ENCODE peak calls at places on chromosomes 13 and 19, in six cellular contexts. One of them, this sample, is unnamed.

GRCh38 chr19:46217476-46217875 is 12.1 kb upstream of the IGFL1 start:
- DNase-seq in stimulated activated naive B cell treated with anti-CD40 and anti-IgM and Interleukin-4, amounts not matched to agents 10 μg/mL and 1 μg/mL and 100 μg/mL, for 72 hours: no peak
- DNase-seq in NCI-H187 treated with DMSO at 0.1 percent for 48 hours: no peak
- DNase-seq in gastrocnemius medialis: no peak
- DNase-seq in stimulated activated naive CD8-positive, alpha-beta T cell treated with anti-CD3 and anti-CD28 coated beads, Interleukin-15, Interleukin-2, amounts not matched to agents 100 U/mL and 50 U/mL, for 24 hours: no peak
- DNase-seq in astrocyte of the hippocampus: no peak
- DNase-seq in this sample: no peak

GRCh38 chr13:105773241-105773640 is 762.2 kb downstream of the EFNB2 start:
- DNase-seq in NCI-H187 treated with DMSO at 0.1 percent for 48 hours: no peak
- DNase-seq in stimulated activated naive B cell treated with anti-CD40 and anti-IgM and Interleukin-4, amounts not matched to agents 10 μg/mL and 1 μg/mL and 100 μg/mL, for 72 hours: no peak
- DNase-seq in astrocyte of the hippocampus: no peak
- DNase-seq in gastrocnemius medialis: no peak
- DNase-seq in stimulated activated naive CD8-positive, alpha-beta T cell treated with anti-CD3 and anti-CD28 coated beads, Interleukin-15, Interleukin-2, amounts not matched to agents 100 U/mL and 50 U/mL, for 24 hours: no peak
- DNase-seq in this sample: no peak

GRCh38 chr19:2113436-2114211 is 16.9 kb downstream of the IZUMO4 start:
- DNase-seq in astrocyte of the hippocampus: peak; percentile 47
- DNase-seq in stimulated activated naive CD8-positive, alpha-beta T cell treated with anti-CD3 and anti-CD28 coated beads, Interleukin-15, Interleukin-2, amounts not matched to agents 100 U/mL and 50 U/mL, for 24 hours: no peak
- DNase-seq in gastrocnemius medialis: no peak
- DNase-seq in NCI-H187 treated with DMSO at 0.1 percent for 48 hours: no peak
- DNase-seq in stimulated activated naive B cell treated with anti-CD40 and anti-IgM and Interleukin-4, amounts not matched to agents 10 μg/mL and 1 μg/mL and 100 μg/mL, for 72 hours: no peak
- DNase-seq in this sample: no peak

GRCh38 chr19:18656337-18657086 is 19.7 kb downstream of the KLHL26 start:
- DNase-seq in gastrocnemius medialis: no peak
- DNase-seq in stimulated activated naive CD8-positive, alpha-beta T cell treated with anti-CD3 and anti-CD28 coated beads, Interleukin-15, Interleukin-2, amounts not matched to agents 100 U/mL and 50 U/mL, for 24 hours: no peak
- DNase-seq in stimulated activated naive B cell treated with anti-CD40 and anti-IgM and Interleukin-4, amounts not matched to agents 10 μg/mL and 1 μg/mL and 100 μg/mL, for 72 hours: no peak
- DNase-seq in astrocyte of the hippocampus: no peak
- DNase-seq in NCI-H187 treated with DMSO at 0.1 percent for 48 hours: no peak
- DNase-seq in this sample: no peak

GRCh38 chr19:35318679-35319448 is 10.1 kb upstream of the CD22 start:
- DNase-seq in stimulated activated naive CD8-positive, alpha-beta T cell treated with anti-CD3 and anti-CD28 coated beads, Interleukin-15, Interleukin-2, amounts not matched to agents 100 U/mL and 50 U/mL, for 24 hours: peak; percentile 33
- DNase-seq in stimulated activated naive B cell treated with anti-CD40 and anti-IgM and Interleukin-4, amounts not matched to agents 10 μg/mL and 1 μg/mL and 100 μg/mL, for 72 hours: no peak
- DNase-seq in astrocyte of the hippocampus: peak; percentile 35
- DNase-seq in NCI-H187 treated with DMSO at 0.1 percent for 48 hours: no peak
- DNase-seq in gastrocnemius medialis: peak; percentile 49
- DNase-seq in this sample: no peak

GRCh38 chr13:34899888-34900287 is 42.2 kb upstream of the NBEA start:
- DNase-seq in NCI-H187 treated with DMSO at 0.1 percent for 48 hours: no peak
- DNase-seq in stimulated activated naive B cell treated with anti-CD40 and anti-IgM and Interleukin-4, amounts not matched to agents 10 μg/mL and 1 μg/mL and 100 μg/mL, for 72 hours: no peak
- DNase-seq in stimulated activated naive CD8-positive, alpha-beta T cell treated with anti-CD3 and anti-CD28 coated beads, Interleukin-15, Interleukin-2, amounts not matched to agents 100 U/mL and 50 U/mL, for 24 hours: no peak
- DNase-seq in astrocyte of the hippocampus: no peak
- DNase-seq in gastrocnemius medialis: no peak
- DNase-seq in this sample: no peak

GRCh38 chr19:54473071-54473941 is at the start of gene CDC42EP5:
- DNase-seq in astrocyte of the hippocampus: peak; percentile 61
- DNase-seq in gastrocnemius medialis: peak; percentile 39
- DNase-seq in stimulated activated naive CD8-positive, alpha-beta T cell treated with anti-CD3 and anti-CD28 coated beads, Interleukin-15, Interleukin-2, amounts not matched to agents 100 U/mL and 50 U/mL, for 24 hours: peak; percentile 54
- DNase-seq in NCI-H187 treated with DMSO at 0.1 percent for 48 hours: no peak
- DNase-seq in stimulated activated naive B cell treated with anti-CD40 and anti-IgM and Interleukin-4, amounts not matched to agents 10 μg/mL and 1 μg/mL and 100 μg/mL, for 72 hours: no peak
- DNase-seq in this sample: no peak

GRCh38 chr13:30870049-30870884 is 35.8 kb upstream of the MEDAG start:
- DNase-seq in NCI-H187 treated with DMSO at 0.1 percent for 48 hours: no peak
- DNase-seq in astrocyte of the hippocampus: peak; percentile 84
- DNase-seq in stimulated activated naive B cell treated with anti-CD40 and anti-IgM and Interleukin-4, amounts not matched to agents 10 μg/mL and 1 μg/mL and 100 μg/mL, for 72 hours: no peak
- DNase-seq in stimulated activated naive CD8-positive, alpha-beta T cell treated with anti-CD3 and anti-CD28 coated beads, Interleukin-15, Interleukin-2, amounts not matched to agents 100 U/mL and 50 U/mL, for 24 hours: peak; percentile 27
- DNase-seq in gastrocnemius medialis: peak; percentile 88
- DNase-seq in this sample: peak; percentile 66

GRCh38 chr19:2478324-2478755 is 2.4 kb downstream of the GADD45B start:
- DNase-seq in gastrocnemius medialis: peak; percentile 75
- DNase-seq in stimulated activated naive CD8-positive, alpha-beta T cell treated with anti-CD3 and anti-CD28 coated beads, Interleukin-15, Interleukin-2, amounts not matched to agents 100 U/mL and 50 U/mL, for 24 hours: peak; percentile 59
- DNase-seq in stimulated activated naive B cell treated with anti-CD40 and anti-IgM and Interleukin-4, amounts not matched to agents 10 μg/mL and 1 μg/mL and 100 μg/mL, for 72 hours: peak; percentile 35
- DNase-seq in NCI-H187 treated with DMSO at 0.1 percent for 48 hours: no peak
- DNase-seq in astrocyte of the hippocampus: peak; percentile 70
- DNase-seq in this sample: no peak

GRCh38 chr19:43749898-43750297 is 4.9 kb downstream of the SMG9 start:
- DNase-seq in gastrocnemius medialis: no peak
- DNase-seq in NCI-H187 treated with DMSO at 0.1 percent for 48 hours: no peak
- DNase-seq in astrocyte of the hippocampus: no peak
- DNase-seq in stimulated activated naive CD8-positive, alpha-beta T cell treated with anti-CD3 and anti-CD28 coated beads, Interleukin-15, Interleukin-2, amounts not matched to agents 100 U/mL and 50 U/mL, for 24 hours: no peak
- DNase-seq in stimulated activated naive B cell treated with anti-CD40 and anti-IgM and Interleukin-4, amounts not matched to agents 10 μg/mL and 1 μg/mL and 100 μg/mL, for 72 hours: no peak
- DNase-seq in this sample: no peak

GRCh38 chr19:5250127-5250659 is 90.4 kb downstream of the PTPRS start:
- DNase-seq in stimulated activated naive B cell treated with anti-CD40 and anti-IgM and Interleukin-4, amounts not matched to agents 10 μg/mL and 1 μg/mL and 100 μg/mL, for 72 hours: no peak
- DNase-seq in gastrocnemius medialis: peak; percentile 37
- DNase-seq in NCI-H187 treated with DMSO at 0.1 percent for 48 hours: no peak
- DNase-seq in astrocyte of the hippocampus: peak; percentile 71
- DNase-seq in stimulated activated naive CD8-positive, alpha-beta T cell treated with anti-CD3 and anti-CD28 coated beads, Interleukin-15, Interleukin-2, amounts not matched to agents 100 U/mL and 50 U/mL, for 24 hours: no peak
- DNase-seq in this sample: no peak

GRCh38 chr13:29573190-29573589 is 22.3 kb downstream of the SLC7A1 start:
- DNase-seq in astrocyte of the hippocampus: no peak
- DNase-seq in stimulated activated naive CD8-positive, alpha-beta T cell treated with anti-CD3 and anti-CD28 coated beads, Interleukin-15, Interleukin-2, amounts not matched to agents 100 U/mL and 50 U/mL, for 24 hours: no peak
- DNase-seq in stimulated activated naive B cell treated with anti-CD40 and anti-IgM and Interleukin-4, amounts not matched to agents 10 μg/mL and 1 μg/mL and 100 μg/mL, for 72 hours: no peak
- DNase-seq in NCI-H187 treated with DMSO at 0.1 percent for 48 hours: no peak
- DNase-seq in gastrocnemius medialis: peak; percentile 54
- DNase-seq in this sample: no peak

GRCh38 chr19:19514215-19514633 is 1.1 kb downstream of the TSSK6 start:
- DNase-seq in astrocyte of the hippocampus: peak; percentile 46
- DNase-seq in gastrocnemius medialis: peak; percentile 48
- DNase-seq in stimulated activated naive B cell treated with anti-CD40 and anti-IgM and Interleukin-4, amounts not matched to agents 10 μg/mL and 1 μg/mL and 100 μg/mL, for 72 hours: no peak
- DNase-seq in stimulated activated naive CD8-positive, alpha-beta T cell treated with anti-CD3 and anti-CD28 coated beads, Interleukin-15, Interleukin-2, amounts not matched to agents 100 U/mL and 50 U/mL, for 24 hours: peak; percentile 23
- DNase-seq in NCI-H187 treated with DMSO at 0.1 percent for 48 hours: no peak
- DNase-seq in this sample: no peak

GRCh38 chr19:3179739-3180293 is 1.2 kb downstream of the S1PR4 start:
- DNase-seq in astrocyte of the hippocampus: no peak
- DNase-seq in stimulated activated naive B cell treated with anti-CD40 and anti-IgM and Interleukin-4, amounts not matched to agents 10 μg/mL and 1 μg/mL and 100 μg/mL, for 72 hours: no peak
- DNase-seq in gastrocnemius medialis: no peak
- DNase-seq in NCI-H187 treated with DMSO at 0.1 percent for 48 hours: no peak
- DNase-seq in stimulated activated naive CD8-positive, alpha-beta T cell treated with anti-CD3 and anti-CD28 coated beads, Interleukin-15, Interleukin-2, amounts not matched to agents 100 U/mL and 50 U/mL, for 24 hours: peak; percentile 61
- DNase-seq in this sample: peak; percentile 72

GRCh38 chr13:44024496-44025155 is 144.9 kb downstream of the LACC1 start:
- DNase-seq in stimulated activated naive CD8-positive, alpha-beta T cell treated with anti-CD3 and anti-CD28 coated beads, Interleukin-15, Interleukin-2, amounts not matched to agents 100 U/mL and 50 U/mL, for 24 hours: no peak
- DNase-seq in gastrocnemius medialis: no peak
- DNase-seq in astrocyte of the hippocampus: no peak
- DNase-seq in NCI-H187 treated with DMSO at 0.1 percent for 48 hours: no peak
- DNase-seq in stimulated activated naive B cell treated with anti-CD40 and anti-IgM and Interleukin-4, amounts not matched to agents 10 μg/mL and 1 μg/mL and 100 μg/mL, for 72 hours: no peak
- DNase-seq in this sample: no peak

GRCh38 chr13:28449826-28450773 is 44.8 kb downstream of the FLT1 start:
- DNase-seq in astrocyte of the hippocampus: no peak
- DNase-seq in gastrocnemius medialis: no peak
- DNase-seq in stimulated activated naive B cell treated with anti-CD40 and anti-IgM and Interleukin-4, amounts not matched to agents 10 μg/mL and 1 μg/mL and 100 μg/mL, for 72 hours: no peak
- DNase-seq in stimulated activated naive CD8-positive, alpha-beta T cell treated with anti-CD3 and anti-CD28 coated beads, Interleukin-15, Interleukin-2, amounts not matched to agents 100 U/mL and 50 U/mL, for 24 hours: no peak
- DNase-seq in NCI-H187 treated with DMSO at 0.1 percent for 48 hours: no peak
- DNase-seq in this sample: no peak

GRCh38 chr13:25118371-25118770 is 22.4 kb downstream of the PABPC3 start:
- DNase-seq in gastrocnemius medialis: no peak
- DNase-seq in NCI-H187 treated with DMSO at 0.1 percent for 48 hours: no peak
- DNase-seq in stimulated activated naive CD8-positive, alpha-beta T cell treated with anti-CD3 and anti-CD28 coated beads, Interleukin-15, Interleukin-2, amounts not matched to agents 100 U/mL and 50 U/mL, for 24 hours: no peak
- DNase-seq in stimulated activated naive B cell treated with anti-CD40 and anti-IgM and Interleukin-4, amounts not matched to agents 10 μg/mL and 1 μg/mL and 100 μg/mL, for 72 hours: no peak
- DNase-seq in astrocyte of the hippocampus: no peak
- DNase-seq in this sample: no peak

GRCh38 chr13:106242554-106242953 is 292.9 kb downstream of the EFNB2 start:
- DNase-seq in astrocyte of the hippocampus: no peak
- DNase-seq in stimulated activated naive CD8-positive, alpha-beta T cell treated with anti-CD3 and anti-CD28 coated beads, Interleukin-15, Interleukin-2, amounts not matched to agents 100 U/mL and 50 U/mL, for 24 hours: no peak
- DNase-seq in NCI-H187 treated with DMSO at 0.1 percent for 48 hours: no peak
- DNase-seq in gastrocnemius medialis: no peak
- DNase-seq in stimulated activated naive B cell treated with anti-CD40 and anti-IgM and Interleukin-4, amounts not matched to agents 10 μg/mL and 1 μg/mL and 100 μg/mL, for 72 hours: no peak
- DNase-seq in this sample: no peak

GRCh38 chr13:46866150-46866549 is 30.7 kb downstream of the HTR2A start:
- DNase-seq in stimulated activated naive CD8-positive, alpha-beta T cell treated with anti-CD3 and anti-CD28 coated beads, Interleukin-15, Interleukin-2, amounts not matched to agents 100 U/mL and 50 U/mL, for 24 hours: no peak
- DNase-seq in stimulated activated naive B cell treated with anti-CD40 and anti-IgM and Interleukin-4, amounts not matched to agents 10 μg/mL and 1 μg/mL and 100 μg/mL, for 72 hours: no peak
- DNase-seq in astrocyte of the hippocampus: peak; percentile 32
- DNase-seq in gastrocnemius medialis: no peak
- DNase-seq in NCI-H187 treated with DMSO at 0.1 percent for 48 hours: no peak
- DNase-seq in this sample: no peak

GRCh38 chr19:28425431-28425931 is 787.5 kb downstream of the UQCRFS1 start:
- DNase-seq in gastrocnemius medialis: no peak
- DNase-seq in stimulated activated naive B cell treated with anti-CD40 and anti-IgM and Interleukin-4, amounts not matched to agents 10 μg/mL and 1 μg/mL and 100 μg/mL, for 72 hours: no peak
- DNase-seq in stimulated activated naive CD8-positive, alpha-beta T cell treated with anti-CD3 and anti-CD28 coated beads, Interleukin-15, Interleukin-2, amounts not matched to agents 100 U/mL and 50 U/mL, for 24 hours: no peak
- DNase-seq in astrocyte of the hippocampus: peak; percentile 13
- DNase-seq in NCI-H187 treated with DMSO at 0.1 percent for 48 hours: no peak
- DNase-seq in this sample: no peak

GRCh38 chr19:1220452-1221037 is 15.0 kb downstream of the STK11 start:
- DNase-seq in gastrocnemius medialis: no peak
- DNase-seq in astrocyte of the hippocampus: no peak
- DNase-seq in stimulated activated naive CD8-positive, alpha-beta T cell treated with anti-CD3 and anti-CD28 coated beads, Interleukin-15, Interleukin-2, amounts not matched to agents 100 U/mL and 50 U/mL, for 24 hours: no peak
- DNase-seq in stimulated activated naive B cell treated with anti-CD40 and anti-IgM and Interleukin-4, amounts not matched to agents 10 μg/mL and 1 μg/mL and 100 μg/mL, for 72 hours: no peak
- DNase-seq in NCI-H187 treated with DMSO at 0.1 percent for 48 hours: no peak
- DNase-seq in this sample: no peak

GRCh38 chr19:5805465-5806132 is 732 bp downstream of the NRTN start:
- DNase-seq in gastrocnemius medialis: no peak
- DNase-seq in astrocyte of the hippocampus: peak; percentile 77
- DNase-seq in stimulated activated naive B cell treated with anti-CD40 and anti-IgM and Interleukin-4, amounts not matched to agents 10 μg/mL and 1 μg/mL and 100 μg/mL, for 72 hours: no peak
- DNase-seq in stimulated activated naive CD8-positive, alpha-beta T cell treated with anti-CD3 and anti-CD28 coated beads, Interleukin-15, Interleukin-2, amounts not matched to agents 100 U/mL and 50 U/mL, for 24 hours: peak; percentile 79
- DNase-seq in NCI-H187 treated with DMSO at 0.1 percent for 48 hours: no peak
- DNase-seq in this sample: no peak

GRCh38 chr19:40671404-40671803 is 19.0 kb downstream of the NUMBL start:
- DNase-seq in astrocyte of the hippocampus: no peak
- DNase-seq in stimulated activated naive B cell treated with anti-CD40 and anti-IgM and Interleukin-4, amounts not matched to agents 10 μg/mL and 1 μg/mL and 100 μg/mL, for 72 hours: no peak
- DNase-seq in NCI-H187 treated with DMSO at 0.1 percent for 48 hours: no peak
- DNase-seq in stimulated activated naive CD8-positive, alpha-beta T cell treated with anti-CD3 and anti-CD28 coated beads, Interleukin-15, Interleukin-2, amounts not matched to agents 100 U/mL and 50 U/mL, for 24 hours: no peak
- DNase-seq in gastrocnemius medialis: peak; percentile 44
- DNase-seq in this sample: no peak

GRCh38 chr19:51568456-51568855 is 2.6 kb upstream of the ZNF175 start:
- DNase-seq in NCI-H187 treated with DMSO at 0.1 percent for 48 hours: no peak
- DNase-seq in stimulated activated naive B cell treated with anti-CD40 and anti-IgM and Interleukin-4, amounts not matched to agents 10 μg/mL and 1 μg/mL and 100 μg/mL, for 72 hours: no peak
- DNase-seq in gastrocnemius medialis: no peak
- DNase-seq in stimulated activated naive CD8-positive, alpha-beta T cell treated with anti-CD3 and anti-CD28 coated beads, Interleukin-15, Interleukin-2, amounts not matched to agents 100 U/mL and 50 U/mL, for 24 hours: no peak
- DNase-seq in astrocyte of the hippocampus: no peak
- DNase-seq in this sample: no peak

GRCh38 chr19:632228-633067 is 889 bp downstream of the POLRMT start:
- DNase-seq in stimulated activated naive CD8-positive, alpha-beta T cell treated with anti-CD3 and anti-CD28 coated beads, Interleukin-15, Interleukin-2, amounts not matched to agents 100 U/mL and 50 U/mL, for 24 hours: peak; percentile 71
- DNase-seq in NCI-H187 treated with DMSO at 0.1 percent for 48 hours: no peak
- DNase-seq in stimulated activated naive B cell treated with anti-CD40 and anti-IgM and Interleukin-4, amounts not matched to agents 10 μg/mL and 1 μg/mL and 100 μg/mL, for 72 hours: peak; percentile 37
- DNase-seq in gastrocnemius medialis: no peak
- DNase-seq in astrocyte of the hippocampus: peak; percentile 71
- DNase-seq in this sample: peak; percentile 66

GRCh38 chr13:87356314-87356713 is 314.9 kb upstream of the SLITRK5 start:
- DNase-seq in astrocyte of the hippocampus: no peak
- DNase-seq in stimulated activated naive B cell treated with anti-CD40 and anti-IgM and Interleukin-4, amounts not matched to agents 10 μg/mL and 1 μg/mL and 100 μg/mL, for 72 hours: no peak
- DNase-seq in stimulated activated naive CD8-positive, alpha-beta T cell treated with anti-CD3 and anti-CD28 coated beads, Interleukin-15, Interleukin-2, amounts not matched to agents 100 U/mL and 50 U/mL, for 24 hours: no peak
- DNase-seq in NCI-H187 treated with DMSO at 0.1 percent for 48 hours: no peak
- DNase-seq in gastrocnemius medialis: no peak
- DNase-seq in this sample: no peak

GRCh38 chr13:24348797-24349515 is 39.6 kb downstream of the C1QTNF9 start:
- DNase-seq in stimulated activated naive CD8-positive, alpha-beta T cell treated with anti-CD3 and anti-CD28 coated beads, Interleukin-15, Interleukin-2, amounts not matched to agents 100 U/mL and 50 U/mL, for 24 hours: no peak
- DNase-seq in NCI-H187 treated with DMSO at 0.1 percent for 48 hours: no peak
- DNase-seq in gastrocnemius medialis: no peak
- DNase-seq in stimulated activated naive B cell treated with anti-CD40 and anti-IgM and Interleukin-4, amounts not matched to agents 10 μg/mL and 1 μg/mL and 100 μg/mL, for 72 hours: no peak
- DNase-seq in astrocyte of the hippocampus: no peak
- DNase-seq in this sample: no peak

GRCh38 chr13:28620011-28620830 is 38.7 kb upstream of the POMP start:
- DNase-seq in stimulated activated naive CD8-positive, alpha-beta T cell treated with anti-CD3 and anti-CD28 coated beads, Interleukin-15, Interleukin-2, amounts not matched to agents 100 U/mL and 50 U/mL, for 24 hours: no peak
- DNase-seq in astrocyte of the hippocampus: no peak
- DNase-seq in stimulated activated naive B cell treated with anti-CD40 and anti-IgM and Interleukin-4, amounts not matched to agents 10 μg/mL and 1 μg/mL and 100 μg/mL, for 72 hours: no peak
- DNase-seq in gastrocnemius medialis: no peak
- DNase-seq in NCI-H187 treated with DMSO at 0.1 percent for 48 hours: no peak
- DNase-seq in this sample: no peak

GRCh38 chr19:2039959-2040646 is 10.9 kb downstream of the MKNK2 start:
- DNase-seq in stimulated activated naive B cell treated with anti-CD40 and anti-IgM and Interleukin-4, amounts not matched to agents 10 μg/mL and 1 μg/mL and 100 μg/mL, for 72 hours: no peak
- DNase-seq in NCI-H187 treated with DMSO at 0.1 percent for 48 hours: no peak
- DNase-seq in stimulated activated naive CD8-positive, alpha-beta T cell treated with anti-CD3 and anti-CD28 coated beads, Interleukin-15, Interleukin-2, amounts not matched to agents 100 U/mL and 50 U/mL, for 24 hours: no peak
- DNase-seq in gastrocnemius medialis: peak; percentile 77
- DNase-seq in astrocyte of the hippocampus: no peak
- DNase-seq in this sample: no peak

This sample was measured in GM06990.